ENCODE peak calls at places on chromosomes 7 and 10, in four cellular contexts. O is transverse colon, X is adrenal gland, Z is A549. Q is an unnamed sample.

GRCh38 chr7:26668821-26669220 is 195.6 kb downstream of the SKAP2 start:
- DNase-seq in X (no peak), O (no peak), Z (no peak), Q (no peak)

GRCh38 chr10:116723428-116724281 is 18.7 kb downstream of the HSPA12A start:
- DNase-seq in O (no peak), X (no peak), Z (no peak), Q (no peak)

GRCh38 chr7:131674131-131674530 is 117.7 kb upstream of the PODXL start:
- DNase-seq in Z (no peak), O (no peak), X (no peak), Q (no peak)

GRCh38 chr10:43264324-43264986 is 2.4 kb downstream of the RASGEF1A start:
- DNase-seq in Z (no peak), O (peak), X (no peak), Q (no peak)

GRCh38 chr7:6691609-6692106 is 15.1 kb downstream of the ZNF12 start:
- DNase-seq in Z (peak), X (no peak), O (no peak), Q (no peak)

GRCh38 chr10:73439605-73440298 is 6.4 kb upstream of the MSS51 start:
- DNase-seq in O (no peak), Z (no peak), X (no peak), Q (no peak)

GRCh38 chr10:114458955-114459354 is 54.7 kb upstream of the AFAP1L2 start:
- DNase-seq in Z (peak), X (no peak), O (peak), Q (peak)

GRCh38 chr7:17155529-17155928 is 142.9 kb upstream of the AHR start:
- DNase-seq in X (no peak), Z (no peak), O (no peak), Q (no peak)

GRCh38 chr10:102813734-102814455 is 23.3 kb downstream of the CYP17A1 start:
- DNase-seq in X (no peak), O (peak), Z (no peak), Q (no peak)

GRCh38 chr10:104036518-104037260 is 49.0 kb downstream of the COL17A1 start:
- DNase-seq in Z (no peak), O (no peak), X (peak), Q (no peak)

GRCh38 chr7:38368191-38368605 is 94.8 kb upstream of the TARP start:
- DNase-seq in X (peak), Z (peak), O (peak), Q (peak)

GRCh38 chr10:37495415-37495814 is 362.0 kb downstream of the ZNF248 start:
- DNase-seq in X (no peak), O (no peak), Z (peak), Q (no peak)

GRCh38 chr7:136533732-136534131 is 334.7 kb upstream of the CHRM2 start:
- DNase-seq in O (no peak), Z (no peak), X (no peak), Q (no peak)

GRCh38 chr10:93267521-93267920 is 193.8 kb downstream of the CYP26A1 start:
- DNase-seq in O (no peak), Z (no peak), X (no peak), Q (no peak)

GRCh38 chr10:129694633-129695356 is 227.8 kb downstream of the MGMT start:
- DNase-seq in Z (no peak), X (peak), O (no peak), Q (no peak)

GRCh38 chr7:116971869-116972268 is 18.6 kb downstream of the ST7 start:
- DNase-seq in Z (no peak), O (no peak), X (no peak), Q (no peak)

GRCh38 chr7:147412782-147413186 is 1177.8 kb upstream of the C7orf33 start:
- DNase-seq in Z (peak), X (no peak), O (no peak), Q (no peak)

GRCh38 chr7:121904120-121904519 is 31.2 kb downstream of the PTPRZ1 start:
- DNase-seq in X (no peak), O (no peak), Z (no peak), Q (no peak)

GRCh38 chr7:159078193-159078910 is 66.3 kb downstream of the VIPR2 start:
- DNase-seq in O (no peak), X (peak), Z (no peak), Q (no peak)

GRCh38 chr7:3591944-3592343 is 290.9 kb downstream of the SDK1 start:
- DNase-seq in Z (no peak), X (no peak), O (no peak), Q (no peak)

DNA sequence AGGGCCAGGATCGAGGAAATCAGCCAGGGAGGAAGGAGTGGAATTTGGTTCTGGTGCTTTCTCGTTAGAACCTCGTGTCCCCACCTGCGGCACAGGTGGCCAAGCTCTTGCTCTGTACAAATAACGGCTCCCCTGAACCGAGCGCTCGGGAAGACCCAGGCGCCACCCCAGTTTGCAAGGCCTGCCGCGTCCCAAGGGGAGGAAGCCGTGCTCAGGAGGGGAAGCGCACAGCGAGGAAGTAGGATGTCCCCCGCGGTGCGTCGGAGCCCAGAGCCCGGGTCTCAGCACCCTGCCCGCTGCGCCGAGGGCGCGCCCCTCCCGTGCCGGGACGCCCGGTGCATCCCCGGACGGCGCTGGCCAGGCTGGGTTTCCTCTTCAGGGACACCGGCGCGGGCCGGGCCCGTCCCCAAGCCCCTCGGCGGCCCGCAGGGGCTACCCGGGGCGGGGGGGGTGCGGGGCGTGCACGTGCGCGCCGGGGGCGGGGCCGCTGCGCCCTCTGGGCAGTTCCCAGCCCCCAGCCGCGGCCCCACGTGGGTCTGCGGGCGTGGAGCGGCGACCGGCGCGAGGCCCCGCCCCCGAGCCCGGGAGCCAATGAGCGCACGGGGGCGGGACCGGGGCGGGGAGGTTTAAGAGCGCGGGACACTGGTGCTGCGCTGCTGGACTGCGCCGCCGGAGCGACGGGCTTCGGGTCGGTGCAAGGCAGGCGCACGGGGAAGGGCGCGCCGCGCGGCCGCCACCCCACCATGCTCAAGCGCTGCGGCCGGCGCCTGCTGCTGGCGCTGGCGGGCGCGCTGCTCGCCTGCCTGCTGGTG is at the start of gene LFNG:
- DNase-seq in Z (peak), O (peak), X (peak), Q (peak)
- TF ChIP-seq CTCF in Z (no peak), O (no peak), X (no peak), Q (no peak)

GRCh38 chr10:34377833-34378232 is 437.3 kb downstream of the PARD3 start:
- DNase-seq in X (no peak), O (no peak), Z (no peak), Q (no peak)

GRCh38 chr10:34369120-34369519 is 446.0 kb downstream of the PARD3 start:
- DNase-seq in O (no peak), X (no peak), Z (no peak), Q (no peak)

GRCh38 chr10:34370121-34370520 is 445.0 kb downstream of the PARD3 start:
- DNase-seq in X (no peak), O (no peak), Z (no peak), Q (no peak)

GRCh38 chr10:34378297-34378696 is 436.8 kb downstream of the PARD3 start:
- DNase-seq in X (no peak), Z (no peak), O (no peak), Q (no peak)

DNA sequence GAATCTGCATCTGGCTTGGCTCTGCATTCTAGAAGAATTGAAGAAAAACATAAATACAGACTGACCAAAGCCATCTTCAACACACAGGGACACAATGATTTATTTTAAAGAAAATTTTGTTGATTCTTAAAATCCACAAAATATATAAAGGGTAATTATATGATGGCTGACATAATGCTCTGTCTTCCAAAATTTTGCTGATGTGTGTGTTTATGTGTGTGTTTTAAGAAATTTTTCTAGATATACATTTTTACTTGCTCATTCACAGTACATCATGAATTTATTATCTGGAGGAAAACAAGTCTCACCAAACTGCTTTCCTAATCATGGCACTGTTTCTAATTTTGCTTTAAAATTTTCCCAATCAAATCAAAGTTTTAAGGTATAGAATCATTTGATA is 442.6 kb downstream of the PARD3 start:
- DNase-seq in Z (no peak), O (no peak), X (no peak), Q (no peak)
- TF ChIP-seq POLR2A in Z (no peak), O (no peak), X (no peak), Q (no peak)

DNA sequence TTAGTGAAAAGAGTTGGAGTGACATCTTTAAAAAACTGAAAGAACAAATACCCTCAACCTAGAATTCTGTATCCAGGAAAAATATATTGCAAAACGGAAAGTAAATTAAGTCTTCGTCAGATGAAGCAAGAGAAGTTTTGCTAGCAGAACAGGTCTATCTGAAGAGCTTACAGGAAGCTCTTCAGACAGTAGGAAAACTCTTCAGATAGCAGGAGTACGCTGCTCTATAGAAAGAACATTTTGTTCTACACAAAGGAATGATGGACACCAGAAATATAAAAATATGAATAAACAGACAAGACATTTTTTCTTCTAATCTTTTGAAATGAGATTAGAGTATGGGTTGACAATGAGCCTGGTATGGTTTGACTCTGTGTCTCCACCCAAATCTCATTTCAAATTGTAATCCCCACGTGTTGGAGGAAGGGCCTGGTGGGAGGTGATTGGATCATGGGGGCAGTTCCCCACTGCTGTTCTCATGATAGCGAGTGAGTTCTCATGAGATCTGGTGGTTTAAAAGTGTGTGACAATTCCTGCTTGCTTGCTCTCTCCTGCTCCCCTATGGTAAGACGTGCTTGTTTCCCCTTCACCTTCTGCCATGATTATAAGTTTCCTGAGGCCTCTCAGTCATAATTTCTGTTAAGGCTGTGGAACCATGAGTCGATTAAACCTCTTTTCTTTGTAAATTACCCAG is 567.3 kb downstream of the AUTS2 start:
- DNase-seq in Z (no peak), O (no peak), X (no peak), Q (no peak)
- TF ChIP-seq CTCF in Z (no peak), O (no peak), X (no peak), Q (no peak)

GRCh38 chr7:157568071-157568784 is 231.4 kb downstream of the DNAJB6 start:
- DNase-seq in X (no peak), Z (no peak), O (no peak), Q (no peak)

GRCh38 chr7:157572622-157573021 is 235.8 kb downstream of the DNAJB6 start:
- DNase-seq in O (no peak), X (no peak), Z (no peak), Q (no peak)

GRCh38 chr7:157569967-157570366 is 233.2 kb downstream of the DNAJB6 start:
- DNase-seq in X (no peak), O (no peak), Z (no peak), Q (no peak)

GRCh38 chr7:157568785-157569584 is 232.2 kb downstream of the DNAJB6 start:
- DNase-seq in Z (no peak), O (peak), X (peak), Q (peak)

DNA sequence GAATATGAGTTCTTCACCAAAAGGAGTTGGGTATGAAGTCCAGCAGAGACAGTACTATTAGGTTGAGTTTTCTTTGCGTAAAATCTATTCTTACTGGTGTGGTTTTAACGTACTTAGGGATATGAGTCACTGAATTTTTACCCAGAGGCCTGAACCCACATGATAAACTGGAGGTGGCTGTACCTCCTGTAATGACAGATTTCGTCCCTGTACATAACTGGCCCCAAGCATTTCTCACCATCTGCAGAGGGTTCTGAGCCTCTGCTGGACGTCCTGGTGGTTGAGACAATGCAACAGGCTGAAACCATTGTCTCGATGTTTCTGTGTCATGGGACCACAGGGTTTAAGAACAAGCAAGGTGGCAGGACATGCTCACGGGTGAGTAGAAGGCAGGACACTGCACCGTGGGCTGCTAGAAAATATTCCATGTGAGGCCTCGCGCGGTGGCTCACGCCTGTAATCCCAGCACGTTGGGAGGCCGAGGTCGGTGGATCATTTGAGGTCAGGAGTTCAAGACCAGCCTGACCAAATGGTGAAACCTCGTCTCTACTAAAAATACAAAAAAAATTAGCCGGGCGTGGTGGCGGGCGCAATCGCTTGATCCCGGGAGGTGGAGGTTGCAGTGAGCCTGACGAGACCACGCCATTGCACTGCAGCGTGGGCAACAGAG is 233.9 kb downstream of the DNAJB6 start:
- DNase-seq in O (no peak), Z (no peak), X (no peak), Q (no peak)
- TF ChIP-seq POLR2A in O (no peak), Z (no peak), X (no peak), Q (no peak)

GRCh38 chr7:151871904-151872303 is 5.0 kb downstream of the PRKAG2 start:
- DNase-seq in X (no peak), O (no peak), Z (peak), Q (no peak)
- TF ChIP-seq CTCF in X (no peak), O (no peak), Z (peak), Q (no peak)

GRCh38 chr10:13776861-13777301 is 190.1 kb downstream of the PRPF18 start:
- DNase-seq in X (no peak), O (no peak), Z (no peak), Q (no peak)
- TF ChIP-seq POLR2A in X (no peak), O (no peak), Z (no peak), Q (no peak)

DNA sequence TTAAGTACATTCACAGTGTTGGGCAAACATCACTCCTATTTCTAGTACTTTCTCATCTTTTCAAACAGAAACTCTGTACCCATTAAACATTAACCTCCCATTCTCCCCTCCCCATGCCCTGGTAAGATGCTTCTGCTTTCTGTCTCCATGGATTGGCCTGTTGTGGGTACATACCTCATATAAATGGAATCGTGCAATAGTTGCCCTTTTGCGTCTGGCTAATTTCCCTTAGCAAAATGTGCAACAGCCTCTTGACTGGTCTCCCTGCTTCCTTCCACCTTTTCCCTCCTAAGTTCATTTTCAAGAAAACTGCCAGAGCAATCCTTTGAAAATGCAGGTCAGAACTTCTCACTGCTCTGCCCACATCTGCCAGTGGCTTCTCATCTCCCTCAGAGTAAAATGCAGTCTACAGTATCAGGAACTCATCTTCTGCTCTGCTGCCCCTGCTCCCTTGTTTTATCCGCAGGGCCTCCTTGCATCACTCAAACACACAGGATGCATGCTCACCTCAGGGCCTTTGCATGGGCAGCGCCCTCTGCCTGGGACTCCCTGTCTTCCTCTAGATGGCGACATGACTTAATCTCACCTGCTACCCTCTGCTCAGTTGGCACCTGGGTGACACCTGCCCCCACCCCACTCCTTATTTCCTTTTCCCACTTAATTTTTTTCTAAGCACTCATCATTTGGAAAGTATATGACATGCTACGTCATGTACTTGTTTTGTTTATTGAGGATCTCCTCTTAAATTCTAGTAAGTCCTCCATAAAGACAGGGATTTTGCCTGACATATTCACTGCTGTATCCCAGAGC is 44.3 kb upstream of the ECHDC3 start:
- DNase-seq in O (no peak), Z (no peak), X (no peak), Q (no peak)
- TF ChIP-seq CTCF in O (no peak), Z (peak), X (no peak), Q (no peak)

DNA sequence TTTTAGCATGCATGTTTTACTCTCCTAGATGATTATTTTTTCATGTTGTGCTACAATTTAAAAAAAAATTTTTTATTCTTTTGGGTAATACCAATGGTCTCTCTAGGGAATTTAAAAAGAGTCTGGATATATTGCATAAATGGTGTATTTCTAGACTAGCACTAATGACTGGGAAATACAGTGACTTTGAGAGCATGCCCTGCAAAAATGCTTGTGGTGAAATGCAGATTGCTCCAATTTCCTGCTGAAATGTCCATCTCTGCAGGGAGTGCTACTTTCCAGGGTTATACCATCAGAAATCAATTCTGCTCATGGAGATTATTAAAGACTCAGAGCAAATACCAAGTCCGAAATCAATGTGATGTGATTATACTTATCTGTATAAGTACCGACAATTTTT is 186.1 kb downstream of the PRKG1 start:
- DNase-seq in X (no peak), Z (no peak), O (no peak), Q (no peak)
- TF ChIP-seq POLR2A in X (no peak), Z (no peak), O (no peak), Q (no peak)

DNA sequence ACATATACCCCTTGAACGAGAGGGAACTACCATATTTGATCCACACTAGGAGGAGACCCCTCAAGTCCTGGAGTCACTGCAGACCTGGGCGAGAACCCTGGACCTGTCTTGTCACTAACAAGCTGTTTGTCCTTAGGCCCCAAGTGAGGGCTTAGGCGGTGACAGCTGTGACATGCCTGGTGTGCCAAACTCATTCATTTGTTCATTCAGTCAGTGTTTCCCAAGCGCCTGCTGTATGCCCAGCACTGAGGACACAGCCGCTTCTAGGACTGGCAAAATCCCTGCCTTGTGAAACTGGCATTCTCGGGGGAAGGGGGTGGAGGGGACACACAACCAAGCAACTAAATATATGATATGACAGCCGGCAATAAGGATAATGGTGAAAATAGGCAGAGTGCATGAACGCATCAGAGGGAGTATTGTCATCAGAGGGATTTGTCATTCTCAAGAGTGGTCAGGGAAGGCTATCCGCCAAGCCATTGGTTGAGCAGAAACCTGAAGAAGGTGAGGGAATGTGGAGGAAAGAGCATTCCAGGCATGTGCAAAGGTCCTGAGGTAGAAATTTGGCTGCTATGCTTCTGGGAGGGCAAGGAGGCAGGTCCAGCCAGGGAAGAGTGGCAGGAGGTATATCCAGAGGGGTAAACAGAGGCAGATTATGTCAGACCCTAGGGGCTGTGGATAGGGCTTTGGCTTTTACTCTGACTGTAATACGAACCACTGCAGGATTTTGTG is 11.0 kb downstream of the SH2B2 start:
- DNase-seq in O (no peak), Z (no peak), X (no peak), Q (no peak)
- TF ChIP-seq CTCF in O (no peak), Z (no peak), X (no peak), Q (no peak)

Q was measured in thyroid gland.